ENCODE peak calls at places on chromosomes 1 and 21, in five cellular contexts. I is bronchial epithelial cell, P is ascending aorta, Y is coronary artery, O is AG09319. X is an unnamed sample.

GRCh38 chr1:186091222-186091720 is 283.8 kb downstream of the TPR start:
- DNase-seq in I (no peak), O (no peak), P (no peak), Y (no peak), X (no peak)

GRCh38 chr1:2833454-2834145 is 32.1 kb upstream of the TTC34 start:
- DNase-seq in P (no peak), I (no peak), O (no peak), Y (no peak), X (no peak)

GRCh38 chr1:198620951-198621824 is 17.7 kb upstream of the PTPRC start:
- DNase-seq in P (no peak), Y (no peak), O (no peak), I (no peak), X (no peak)

GRCh38 chr1:201772178-201772577 is 56.8 kb upstream of the IPO9 start:
- DNase-seq in P (no peak), Y (no peak), I (peak; percentile 58), O (no peak), X (no peak)

GRCh38 chr21:40335689-40336088 is 468.5 kb downstream of the PCP4 start:
- DNase-seq in P (no peak), O (no peak), Y (no peak), I (no peak), X (no peak)

GRCh38 chr1:55362558-55362957 is 147.4 kb upstream of the USP24 start:
- DNase-seq in O (no peak), Y (no peak), I (peak; percentile 23), P (no peak), X (no peak)

GRCh38 chr1:213986020-213986924 is 1.5 kb upstream of the PROX1 start:
- DNase-seq in Y (no peak), I (no peak), P (no peak), O (no peak), X (no peak)

GRCh38 chr1:113040041-113040440 is 33.0 kb upstream of the LRIG2 start:
- DNase-seq in Y (no peak), I (no peak), P (no peak), O (no peak), X (no peak)

GRCh38 chr1:951364-951763 is 7.7 kb downstream of the NOC2L start:
- DNase-seq in I (no peak), O (no peak), Y (no peak), P (no peak), X (no peak)

GRCh38 chr1:235516862-235517446 is 12.7 kb upstream of the B3GALNT2 start:
- DNase-seq in I (no peak), Y (no peak), O (no peak), P (no peak), X (no peak)

GRCh38 chr1:68142461-68142860 is 89.9 kb downstream of the WLS start:
- DNase-seq in O (no peak), I (no peak), P (no peak), Y (no peak), X (no peak)

GRCh38 chr1:167663002-167663772 is 33.2 kb downstream of the RCSD1 start:
- DNase-seq in Y (no peak), I (peak; percentile 97), O (no peak), P (no peak), X (no peak)

GRCh38 chr1:43477716-43478115 is 24.0 kb upstream of the HYI start:
- DNase-seq in O (no peak), P (no peak), I (peak; percentile 79), Y (no peak), X (no peak)

GRCh38 chr1:33047839-33048305 is 11.2 kb upstream of the AK2 start:
- DNase-seq in Y (no peak), P (no peak), I (peak; percentile 54), O (no peak), X (no peak)

GRCh38 chr21:31457675-31458074 is 113.6 kb upstream of the TIAM1 start:
- DNase-seq in Y (no peak), I (no peak), O (no peak), P (no peak), X (no peak)

GRCh38 chr1:54977938-54978337 is 2.5 kb upstream of the TMEM61 start:
- DNase-seq in I (no peak), Y (peak; percentile 11), O (no peak), P (no peak), X (no peak)

GRCh38 chr1:206002833-206003532 is at the start of gene RAB7B:
- DNase-seq in O (peak; percentile 45), P (no peak), I (peak; percentile 81), Y (peak; percentile 84), X (no peak)

GRCh38 chr1:239912471-239912870 is 179.2 kb upstream of the FMN2 start:
- DNase-seq in P (no peak), Y (no peak), O (no peak), I (peak; percentile 2), X (no peak)

GRCh38 chr1:79364896-79365295 is 358.4 kb upstream of the ADGRL4 start:
- DNase-seq in I (no peak), O (no peak), P (no peak), Y (no peak), X (no peak)

GRCh38 chr1:220926146-220926545 is 46.9 kb downstream of the HLX start:
- DNase-seq in O (no peak), P (no peak), Y (no peak), I (no peak), X (no peak)

GRCh38 chr1:239999170-239999569 is 92.5 kb upstream of the FMN2 start:
- DNase-seq in O (no peak), P (no peak), I (no peak), Y (no peak), X (no peak)

GRCh38 chr1:78171736-78172590 is 126.2 kb downstream of the GIPC2 start:
- DNase-seq in Y (no peak), I (peak; percentile 87), P (no peak), O (no peak), X (no peak)

GRCh38 chr1:60904079-60904852 is 178.1 kb upstream of the NFIA start:
- DNase-seq in P (peak; percentile 57), I (no peak), Y (no peak), O (no peak), X (no peak)

GRCh38 chr1:145707183-145707867 is at the start of gene PDZK1:
- DNase-seq in Y (no peak), O (no peak), I (no peak), P (no peak), X (no peak)

GRCh38 chr1:205518616-205519540 is 14.4 kb downstream of the CDK18 start:
- DNase-seq in I (no peak), P (no peak), O (no peak), Y (no peak), X (no peak)

GRCh38 chr1:180696361-180696760 is 64.5 kb downstream of the XPR1 start:
- DNase-seq in I (no peak), P (no peak), O (no peak), Y (no peak), X (no peak)

GRCh38 chr21:44817506-44817880 is 369 bp downstream of the SUMO3 start:
- DNase-seq in O (peak; percentile 79), Y (peak; percentile 92), P (peak; percentile 51), I (peak; percentile 58), X (peak; percentile 81)

GRCh38 chr21:44816761-44817505 is 929 bp downstream of the SUMO3 start:
- DNase-seq in Y (no peak), I (no peak), O (no peak), P (no peak), X (no peak)

GRCh38 chr21:44818636-44819011 is 762 bp upstream of the SUMO3 start:
- DNase-seq in I (no peak), O (no peak), Y (no peak), P (no peak), X (no peak)

GRCh38 chr21:44819283-44820243 is 1.7 kb upstream of the SUMO3 start:
- DNase-seq in P (no peak), I (no peak), O (no peak), Y (no peak), X (no peak)

DNA sequence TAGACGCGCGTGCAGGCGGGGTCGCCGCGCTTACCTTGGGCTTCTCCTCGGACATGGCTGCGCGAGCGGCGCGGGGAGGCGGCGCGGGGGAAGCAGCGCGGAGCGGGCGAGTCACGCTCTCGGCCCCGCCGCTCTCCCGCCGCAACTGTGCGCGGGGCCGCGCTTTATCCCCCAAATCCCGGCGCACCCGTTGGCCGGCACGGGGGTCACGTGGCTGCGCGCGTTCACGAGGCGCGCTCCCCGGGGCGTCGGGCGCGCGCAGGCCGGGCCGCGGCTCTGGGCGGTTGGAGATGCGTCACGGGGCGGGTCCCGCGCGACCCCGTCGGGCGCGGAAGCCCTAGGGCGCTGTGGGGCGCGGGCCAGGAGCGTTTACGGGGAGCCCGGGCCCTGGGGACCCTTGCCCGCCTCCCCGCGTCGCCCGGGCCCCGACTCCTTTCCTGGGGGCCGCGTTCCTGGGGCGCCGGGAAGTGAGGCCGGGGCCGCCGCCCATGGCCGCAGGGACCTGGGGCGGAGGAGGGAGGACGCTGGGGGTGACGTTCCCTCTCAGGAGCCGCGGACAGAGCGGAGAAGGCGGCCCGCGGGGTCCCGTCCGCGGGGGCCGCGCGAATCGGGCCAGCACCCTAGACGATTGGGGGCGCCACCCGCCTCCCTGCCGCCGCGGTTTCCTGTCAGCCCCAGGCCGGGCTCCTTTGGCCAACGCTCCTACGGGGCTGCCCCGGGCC is at the start of gene SUMO3:
- DNase-seq in O (peak; percentile 50), Y (peak; percentile 85), P (no peak), I (peak; percentile 31), X (peak; percentile 73)
- TF ChIP-seq CTCF in O (no peak), Y (no peak), P (no peak), I (no peak), X (no peak)

GRCh38 chr1:231421616-231421970 is 494 bp downstream of the EGLN1 start:
- DNase-seq in I (no peak), Y (no peak), O (no peak), P (no peak), X (no peak)

GRCh38 chr1:231423648-231424047 is 1.6 kb upstream of the EGLN1 start:
- DNase-seq in P (no peak), O (no peak), I (peak; percentile 81), Y (no peak), X (no peak)

GRCh38 chr1:231420959-231421615 is 1.0 kb downstream of the EGLN1 start:
- DNase-seq in P (no peak), I (no peak), Y (peak; percentile 79), O (no peak), X (peak; percentile 39)

GRCh38 chr1:231421971-231422797 is at the start of gene EGLN1:
- DNase-seq in I (peak; percentile 77), P (peak; percentile 23), Y (peak; percentile 84), O (peak; percentile 51), X (peak; percentile 83)

DNA sequence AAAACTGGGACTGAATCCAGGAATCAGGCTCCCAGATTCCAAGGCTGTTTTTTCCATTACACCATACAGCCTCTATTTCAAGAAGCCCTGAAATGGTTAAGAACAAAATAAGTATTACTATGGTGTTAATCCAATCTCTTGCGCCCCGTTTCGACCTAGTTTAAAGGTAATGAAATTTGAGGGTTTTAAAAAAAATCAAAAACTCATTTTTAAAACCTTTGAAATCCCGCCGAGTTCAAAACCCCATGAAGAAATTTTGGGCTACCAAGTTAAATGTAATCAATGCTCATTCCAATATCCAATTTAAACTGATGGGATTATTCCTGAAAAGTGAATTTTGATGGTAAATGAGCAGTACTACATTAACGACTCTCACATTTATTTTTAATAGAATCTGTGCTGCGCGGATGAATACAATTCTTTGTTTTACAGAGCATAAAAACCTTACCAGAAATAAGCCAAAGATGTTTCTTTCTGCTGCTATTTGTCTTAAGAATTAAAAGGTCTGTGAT is 767 bp upstream of the EGLN1 start:
- DNase-seq in P (no peak), O (no peak), Y (no peak), I (no peak), X (no peak)
- TF ChIP-seq CTCF in P (no peak), O (no peak), Y (no peak), I (no peak), X (no peak)

GRCh38 chr1:7562729-7563605 is 208.1 kb upstream of the VAMP3 start:
- DNase-seq in P (no peak), I (no peak), O (no peak), Y (no peak), X (no peak)
- TF ChIP-seq CTCF in P (no peak), I (no peak), O (no peak), Y (no peak), X (no peak)

GRCh38 chr1:29912413-29912812 is 676.1 kb downstream of the PTPRU start:
- DNase-seq in Y (no peak), O (peak; percentile 5), I (peak; percentile 47), P (no peak), X (no peak)
- TF ChIP-seq CTCF in Y (no peak), O (peak; percentile 64), I (peak; percentile 17), P (no peak), X (peak; percentile 9)

X was measured in progenitor cell of endocrine pancreas.